ENCODE peak calls at places on chromosomes 11 and 22, in nine cellular contexts. One of them, this sample, is unnamed. For H3K9me3, the result is how much of the 10 kb centered on the place peaks cover.

GRCh38 chr22:27866136-27867091 is 52.6 kb downstream of the PITPNB start:
- DNase-seq in effector memory CD4-positive, alpha-beta T cell: no peak
- DNase-seq in neuronal stem cell: no peak
- DNase-seq in RWPE2: no peak
- DNase-seq in kidney: no peak
- DNase-seq in left lung: no peak
- DNase-seq in adipocyte: peak
- DNase-seq in lung: no peak
- DNase-seq in trophoblast cell: peak
- DNase-seq in this sample: no peak

GRCh38 chr11:118221419-118221818 is 3.4 kb downstream of the JAML start:
- DNase-seq in effector memory CD4-positive, alpha-beta T cell: no peak
- DNase-seq in neuronal stem cell: no peak
- DNase-seq in RWPE2: no peak
- DNase-seq in kidney: no peak
- DNase-seq in left lung: no peak
- DNase-seq in adipocyte: no peak
- DNase-seq in lung: no peak
- DNase-seq in trophoblast cell: no peak
- DNase-seq in this sample: no peak

GRCh38 chr11:124535552-124536232 is 7.8 kb downstream of the OR8B12 start:
- DNase-seq in effector memory CD4-positive, alpha-beta T cell: no peak
- DNase-seq in neuronal stem cell: no peak
- DNase-seq in RWPE2: no peak
- DNase-seq in kidney: no peak
- DNase-seq in left lung: no peak
- DNase-seq in adipocyte: no peak
- DNase-seq in lung: no peak
- DNase-seq in trophoblast cell: peak
- DNase-seq in this sample: no peak

GRCh38 chr22:23152238-23153114 is 7.2 kb downstream of the RAB36 start:
- DNase-seq in effector memory CD4-positive, alpha-beta T cell: no peak
- DNase-seq in neuronal stem cell: no peak
- DNase-seq in RWPE2: no peak
- DNase-seq in kidney: peak
- DNase-seq in left lung: no peak
- DNase-seq in adipocyte: no peak
- DNase-seq in lung: no peak
- DNase-seq in trophoblast cell: peak
- DNase-seq in this sample: no peak

GRCh38 chr11:96388891-96389603 is 665 bp downstream of the CCDC82 start:
- DNase-seq in effector memory CD4-positive, alpha-beta T cell: no peak
- DNase-seq in neuronal stem cell: no peak
- DNase-seq in RWPE2: no peak
- DNase-seq in kidney: no peak
- DNase-seq in left lung: no peak
- DNase-seq in adipocyte: peak
- DNase-seq in lung: no peak
- DNase-seq in trophoblast cell: peak
- DNase-seq in this sample: no peak

GRCh38 chr11:121366970-121367369 is 74.4 kb downstream of the SC5D start:
- DNase-seq in effector memory CD4-positive, alpha-beta T cell: no peak
- DNase-seq in neuronal stem cell: no peak
- DNase-seq in RWPE2: no peak
- DNase-seq in kidney: no peak
- DNase-seq in left lung: no peak
- DNase-seq in adipocyte: no peak
- DNase-seq in lung: no peak
- DNase-seq in trophoblast cell: no peak
- DNase-seq in this sample: no peak

GRCh38 chr22:46582281-46582811 is 37.8 kb upstream of the GRAMD4 start:
- DNase-seq in effector memory CD4-positive, alpha-beta T cell: no peak
- DNase-seq in neuronal stem cell: no peak
- DNase-seq in RWPE2: peak
- DNase-seq in kidney: peak
- DNase-seq in left lung: peak
- DNase-seq in adipocyte: no peak
- DNase-seq in lung: no peak
- DNase-seq in trophoblast cell: no peak
- DNase-seq in this sample: no peak

GRCh38 chr11:58671946-58672345 is 49.5 kb downstream of the CNTF start:
- DNase-seq in effector memory CD4-positive, alpha-beta T cell: no peak
- DNase-seq in neuronal stem cell: no peak
- DNase-seq in RWPE2: no peak
- DNase-seq in kidney: no peak
- DNase-seq in left lung: no peak
- DNase-seq in adipocyte: no peak
- DNase-seq in lung: no peak
- DNase-seq in trophoblast cell: no peak
- DNase-seq in this sample: no peak

GRCh38 chr11:115990004-115990447 is 485.8 kb upstream of the CADM1 start:
- DNase-seq in effector memory CD4-positive, alpha-beta T cell: no peak
- DNase-seq in neuronal stem cell: no peak
- DNase-seq in RWPE2: no peak
- DNase-seq in kidney: no peak
- DNase-seq in left lung: no peak
- DNase-seq in adipocyte: no peak
- DNase-seq in lung: no peak
- DNase-seq in trophoblast cell: peak
- DNase-seq in this sample: no peak

GRCh38 chr11:130606781-130607511 is 158.5 kb downstream of the ADAMTS15 start:
- DNase-seq in effector memory CD4-positive, alpha-beta T cell: no peak
- DNase-seq in neuronal stem cell: no peak
- DNase-seq in RWPE2: no peak
- DNase-seq in kidney: peak
- DNase-seq in left lung: no peak
- DNase-seq in adipocyte: peak
- DNase-seq in lung: no peak
- DNase-seq in trophoblast cell: no peak
- DNase-seq in this sample: no peak

GRCh38 chr11:119741369-119742262 is 12.6 kb upstream of the NECTIN1 start:
- DNase-seq in effector memory CD4-positive, alpha-beta T cell: peak
- DNase-seq in neuronal stem cell: peak
- DNase-seq in RWPE2: peak
- DNase-seq in kidney: no peak
- DNase-seq in left lung: no peak
- DNase-seq in adipocyte: peak
- DNase-seq in lung: no peak
- DNase-seq in trophoblast cell: peak
- DNase-seq in this sample: peak

GRCh38 chr11:3369366-3369765 is 9.6 kb downstream of the ZNF195 start:
- DNase-seq in effector memory CD4-positive, alpha-beta T cell: no peak
- DNase-seq in neuronal stem cell: no peak
- DNase-seq in RWPE2: no peak
- DNase-seq in kidney: no peak
- DNase-seq in left lung: no peak
- DNase-seq in adipocyte: no peak
- DNase-seq in lung: no peak
- DNase-seq in trophoblast cell: no peak
- DNase-seq in this sample: no peak

GRCh38 chr11:3370268-3370870 is 8.6 kb downstream of the ZNF195 start:
- DNase-seq in effector memory CD4-positive, alpha-beta T cell: no peak
- DNase-seq in neuronal stem cell: no peak
- DNase-seq in RWPE2: no peak
- DNase-seq in kidney: no peak
- DNase-seq in left lung: no peak
- DNase-seq in adipocyte: no peak
- DNase-seq in lung: no peak
- DNase-seq in trophoblast cell: no peak
- DNase-seq in this sample: no peak

GRCh38 chr11:3368199-3368598 is 10.7 kb downstream of the ZNF195 start:
- DNase-seq in effector memory CD4-positive, alpha-beta T cell: no peak
- DNase-seq in neuronal stem cell: no peak
- DNase-seq in RWPE2: no peak
- DNase-seq in kidney: no peak
- DNase-seq in left lung: no peak
- DNase-seq in adipocyte: no peak
- DNase-seq in lung: no peak
- DNase-seq in trophoblast cell: peak
- DNase-seq in this sample: no peak

DNA sequence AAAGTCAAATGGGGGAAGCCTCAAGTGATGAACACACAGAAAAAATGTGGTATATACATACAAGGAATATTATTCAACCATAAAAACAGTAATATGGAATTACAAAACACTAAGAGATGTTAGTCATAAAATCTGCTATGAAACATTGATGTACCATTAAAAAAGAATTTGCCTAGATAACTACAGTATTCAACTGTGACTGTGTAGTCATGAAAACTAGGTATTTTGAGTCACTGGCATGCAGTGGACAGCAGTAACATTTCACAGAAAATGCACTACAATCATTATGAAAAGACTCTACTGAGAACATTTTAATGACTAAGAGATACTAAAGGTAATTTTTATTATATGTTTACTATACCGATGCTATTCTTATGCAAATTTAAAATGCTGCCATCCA is 11.7 kb downstream of the ZNF195 start:
- DNase-seq in effector memory CD4-positive, alpha-beta T cell: no peak
- DNase-seq in neuronal stem cell: no peak
- DNase-seq in RWPE2: no peak
- DNase-seq in kidney: no peak
- DNase-seq in left lung: no peak
- DNase-seq in adipocyte: no peak
- DNase-seq in lung: no peak
- DNase-seq in trophoblast cell: peak
- DNase-seq in this sample: no peak
- H3K9me3 ChIP-seq in effector memory CD4-positive, alpha-beta T cell: under half
- H3K9me3 ChIP-seq in neuronal stem cell: half or more
- H3K9me3 ChIP-seq in RWPE2: under half
- H3K9me3 ChIP-seq in kidney: under half
- H3K9me3 ChIP-seq in left lung: half or more
- H3K9me3 ChIP-seq in adipocyte: half or more
- H3K9me3 ChIP-seq in lung: under half
- H3K9me3 ChIP-seq in trophoblast cell: under half
- H3K9me3 ChIP-seq in this sample: under half

DNA sequence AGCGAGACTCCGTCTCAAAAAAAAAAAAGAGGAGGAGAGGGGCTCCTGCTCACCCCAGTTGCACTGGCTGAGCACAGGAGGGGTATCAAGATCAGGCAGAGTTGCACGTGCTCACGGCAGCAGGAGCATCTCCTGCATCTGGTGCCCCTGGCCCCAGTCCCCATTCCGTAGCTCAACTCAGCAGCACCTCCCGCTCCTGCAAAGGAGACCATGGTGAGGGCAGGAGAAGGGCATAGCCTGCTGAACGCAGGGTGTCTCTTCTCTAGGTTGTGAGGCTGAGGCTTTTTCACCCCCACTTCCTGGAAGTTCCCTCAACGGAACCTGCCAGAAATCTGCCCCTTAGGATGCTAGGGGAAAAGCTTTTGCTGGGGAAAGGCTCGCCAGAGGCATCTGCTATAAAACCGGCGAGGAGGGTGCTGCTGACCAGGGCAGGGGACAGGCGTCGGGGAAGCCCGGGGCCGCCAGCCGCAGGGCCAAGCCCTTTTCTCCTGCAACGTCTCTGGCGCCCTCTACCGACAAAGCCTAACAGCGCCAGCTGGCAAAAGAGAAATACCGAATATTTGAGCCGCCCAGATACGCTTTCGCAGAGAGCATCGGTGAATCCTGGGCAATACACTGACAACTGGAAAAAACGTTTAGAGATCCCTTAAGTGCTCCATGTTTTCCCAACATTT is 1.0 kb upstream of the PPP6R2 start:
- DNase-seq in effector memory CD4-positive, alpha-beta T cell: peak
- DNase-seq in neuronal stem cell: peak
- DNase-seq in RWPE2: peak
- DNase-seq in kidney: peak
- DNase-seq in left lung: peak
- DNase-seq in adipocyte: peak
- DNase-seq in lung: peak
- DNase-seq in trophoblast cell: peak
- DNase-seq in this sample: peak
- H3K9me3 ChIP-seq in effector memory CD4-positive, alpha-beta T cell: under half
- H3K9me3 ChIP-seq in neuronal stem cell: under half
- H3K9me3 ChIP-seq in RWPE2: under half
- H3K9me3 ChIP-seq in kidney: under half
- H3K9me3 ChIP-seq in left lung: under half
- H3K9me3 ChIP-seq in adipocyte: under half
- H3K9me3 ChIP-seq in lung: under half
- H3K9me3 ChIP-seq in trophoblast cell: under half
- H3K9me3 ChIP-seq in this sample: under half

DNA sequence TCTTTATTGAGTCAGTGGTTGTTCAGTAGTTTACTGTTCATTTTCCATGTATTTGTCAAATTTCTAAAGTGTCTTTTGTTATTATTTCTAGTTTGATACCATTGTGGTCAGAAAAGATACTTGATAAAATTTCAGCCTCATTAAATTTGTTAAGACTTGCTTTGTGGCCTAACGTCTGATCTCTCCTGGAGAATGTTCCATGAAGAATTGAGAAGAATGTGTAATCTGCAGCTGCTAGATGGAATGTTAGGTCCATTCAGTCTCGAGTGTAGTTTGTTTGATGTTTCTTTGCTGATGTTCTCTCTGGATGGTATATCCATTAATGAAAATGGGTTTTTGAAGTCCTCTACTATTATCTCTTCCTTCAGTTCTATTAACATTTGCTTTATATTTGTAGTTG is 394.7 kb upstream of the ANO5 start:
- DNase-seq in effector memory CD4-positive, alpha-beta T cell: no peak
- DNase-seq in neuronal stem cell: no peak
- DNase-seq in RWPE2: no peak
- DNase-seq in kidney: no peak
- DNase-seq in left lung: no peak
- DNase-seq in adipocyte: no peak
- DNase-seq in lung: no peak
- DNase-seq in trophoblast cell: no peak
- DNase-seq in this sample: no peak
- H3K9me3 ChIP-seq in effector memory CD4-positive, alpha-beta T cell: under half
- H3K9me3 ChIP-seq in neuronal stem cell: under half
- H3K9me3 ChIP-seq in RWPE2: under half
- H3K9me3 ChIP-seq in kidney: under half
- H3K9me3 ChIP-seq in left lung: under half
- H3K9me3 ChIP-seq in adipocyte: under half
- H3K9me3 ChIP-seq in lung: under half
- H3K9me3 ChIP-seq in trophoblast cell: under half
- H3K9me3 ChIP-seq in this sample: under half

DNA sequence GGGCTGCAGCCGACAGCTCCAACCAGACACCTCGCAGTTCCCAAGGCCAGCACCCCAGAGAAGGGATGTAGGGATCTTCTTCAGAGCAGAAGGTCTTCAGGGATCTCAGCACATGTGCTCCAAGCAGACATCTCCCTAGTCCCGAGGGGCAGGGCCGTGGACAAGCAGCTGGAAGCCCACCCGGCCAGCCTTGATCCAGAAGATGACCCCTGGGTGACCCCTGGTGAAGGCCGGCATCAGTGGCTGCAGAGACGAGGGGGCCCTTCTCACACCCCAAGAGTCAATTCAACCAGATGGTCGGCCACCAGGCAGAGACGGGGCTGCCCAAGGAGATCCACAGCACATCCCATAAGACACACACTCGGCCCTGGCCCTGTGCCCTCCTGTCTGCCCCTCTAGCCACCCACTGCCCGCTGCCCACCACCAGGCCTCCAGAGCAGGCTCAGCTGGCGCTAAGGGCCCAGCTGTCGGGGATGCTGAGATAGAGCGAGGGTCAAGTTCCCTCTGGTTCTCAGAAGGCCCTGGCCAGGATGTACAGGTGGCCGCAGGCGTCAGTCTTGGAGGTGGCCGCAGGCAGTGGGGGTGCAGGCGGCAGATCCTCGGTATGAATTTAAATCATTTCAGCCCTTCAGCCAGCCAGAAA is 168.3 kb downstream of the BRD1 start:
- DNase-seq in effector memory CD4-positive, alpha-beta T cell: no peak
- DNase-seq in neuronal stem cell: no peak
- DNase-seq in RWPE2: peak
- DNase-seq in kidney: peak
- DNase-seq in left lung: no peak
- DNase-seq in adipocyte: no peak
- DNase-seq in lung: no peak
- DNase-seq in trophoblast cell: no peak
- DNase-seq in this sample: no peak
- H3K9me3 ChIP-seq in effector memory CD4-positive, alpha-beta T cell: under half
- H3K9me3 ChIP-seq in neuronal stem cell: under half
- H3K9me3 ChIP-seq in RWPE2: under half
- H3K9me3 ChIP-seq in kidney: under half
- H3K9me3 ChIP-seq in left lung: under half
- H3K9me3 ChIP-seq in adipocyte: under half
- H3K9me3 ChIP-seq in lung: under half
- H3K9me3 ChIP-seq in trophoblast cell: under half
- H3K9me3 ChIP-seq in this sample: under half

This sample was measured in T-helper 17 cell.